ENCODE peak calls at places on chromosome 14, in nine cellular contexts. N is foreskin fibroblast, W is ovary, S is tibial artery, C is uterus, L is psoas muscle, K is fibroblast of the aortic adventitia, B is fibroblast of pulmonary artery, J is adrenal gland. V is an unnamed sample.

GRCh38 chr14:50594577-50595316 is 34.8 kb downstream of the ATL1 start:
- DNase-seq in N (no peak), W (no peak), S (no peak), C (no peak), L (no peak), K (no peak), B (no peak), J (no peak), V (no peak)

GRCh38 chr14:89399157-89399556 is 17.9 kb downstream of the FOXN3 start:
- DNase-seq in N (no peak), W (no peak), S (no peak), C (no peak), L (no peak), K (no peak), B (no peak), J (no peak), V (no peak)

GRCh38 chr14:99066378-99066777 is 205.6 kb downstream of the BCL11B start:
- DNase-seq in N (no peak), W (no peak), S (no peak), C (no peak), L (no peak), K (no peak), B (no peak), J (no peak), V (no peak)

GRCh38 chr14:53355581-53356112 is 202.5 kb upstream of the DDHD1 start:
- DNase-seq in N (no peak), W (peak), S (no peak), C (no peak), L (no peak), K (peak), B (peak), J (no peak), V (peak)

GRCh38 chr14:96125536-96125935 is 79.1 kb upstream of the BDKRB2 start:
- DNase-seq in N (no peak), W (no peak), S (no peak), C (no peak), L (no peak), K (peak), B (peak), J (peak), V (peak)

GRCh38 chr14:106879241-106879640 is 1352.9 kb downstream of the TMEM121 start:
- DNase-seq in N (no peak), W (peak), S (no peak), C (no peak), L (no peak), K (no peak), B (no peak), J (no peak), V (peak)

GRCh38 chr14:69046468-69046867 is 67.4 kb upstream of the ACTN1 start:
- DNase-seq in N (no peak), W (peak), S (peak), C (peak), L (no peak), K (peak), B (peak), J (peak), V (peak)

GRCh38 chr14:91207008-91207407 is 37.5 kb downstream of the GPR68 start:
- DNase-seq in N (no peak), W (no peak), S (no peak), C (no peak), L (no peak), K (no peak), B (no peak), J (no peak), V (no peak)

GRCh38 chr14:63345826-63346225 is 27.1 kb upstream of the GPHB5 start:
- DNase-seq in N (no peak), W (no peak), S (no peak), C (no peak), L (no peak), K (no peak), B (no peak), J (no peak), V (no peak)

GRCh38 chr14:21902561-21903199 is 229.1 kb upstream of the OR4E1 start:
- DNase-seq in N (no peak), W (no peak), S (no peak), C (no peak), L (no peak), K (no peak), B (no peak), J (no peak), V (peak)
- TF ChIP-seq CTCF in N (no peak), W (no peak), S (no peak), C (no peak), L (no peak), K (peak), B (peak), J (no peak), V (peak)

DNA sequence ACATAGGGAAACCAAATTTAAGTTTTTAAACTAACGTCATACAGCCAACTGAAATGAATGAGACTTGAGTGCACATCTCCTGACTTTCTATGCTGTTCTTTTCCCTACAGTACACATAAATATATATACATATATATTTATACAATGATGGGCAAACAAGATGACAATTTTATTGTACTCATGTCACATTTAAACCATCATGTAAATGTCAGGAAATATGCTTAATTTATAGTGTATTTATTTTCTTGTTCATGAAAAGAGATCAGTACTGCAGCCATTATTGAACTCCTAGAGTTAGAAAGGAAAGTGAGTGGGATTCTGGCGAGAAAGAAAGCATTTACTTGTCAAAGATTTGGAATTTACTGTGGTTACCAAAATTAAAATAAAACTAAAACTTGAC is 144.4 kb downstream of the RAD51B start:
- DNase-seq in N (no peak), W (no peak), S (no peak), C (no peak), L (no peak), K (no peak), B (no peak), J (no peak), V (no peak)
- H3K4me3 ChIP-seq in N (peak), W (peak), S (peak), C (no peak), L (no peak), K (no peak), B (no peak), J (no peak), V (peak)

DNA sequence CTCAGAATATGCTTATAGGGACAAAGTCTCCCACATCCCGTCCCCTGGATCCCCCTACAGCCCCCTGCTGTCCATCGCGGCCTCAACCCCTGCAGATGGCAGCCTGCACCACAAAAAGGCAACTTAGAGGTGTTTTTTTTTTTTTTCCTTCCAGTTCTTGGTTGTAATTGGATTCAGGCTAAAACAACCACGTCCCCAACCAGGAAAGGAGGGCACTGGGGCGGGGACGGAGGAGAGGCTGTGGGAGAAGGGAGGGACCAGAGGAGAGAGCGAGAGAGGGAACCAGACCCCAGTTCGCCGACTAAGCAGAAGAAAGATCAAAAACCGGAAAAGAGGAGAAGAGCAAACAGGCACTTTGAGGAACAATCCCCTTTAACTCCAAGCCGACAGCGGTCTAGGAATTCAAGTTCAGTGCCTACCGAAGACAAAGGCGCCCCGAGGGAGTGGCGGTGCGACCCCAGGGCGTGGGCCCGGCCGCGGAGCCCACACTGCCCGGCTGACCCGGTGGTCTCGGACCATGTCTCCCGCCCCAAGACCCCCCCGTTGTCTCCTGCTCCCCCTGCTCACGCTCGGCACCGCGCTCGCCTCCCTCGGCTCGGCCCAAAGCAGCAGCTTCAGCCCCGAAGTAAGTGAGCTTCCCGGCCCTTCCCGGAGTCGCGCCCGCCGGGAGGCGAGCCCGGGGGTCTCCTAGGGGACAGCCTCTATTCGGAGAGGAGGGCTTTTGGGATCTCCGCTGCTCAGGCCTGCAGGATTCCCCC is at the start of gene MMP14:
- DNase-seq in N (peak), W (peak), S (peak), C (peak), L (peak), K (peak), B (peak), J (peak), V (peak)
- TF ChIP-seq CTCF in N (peak), W (peak), S (peak), C (peak), L (no peak), K (peak), B (peak), J (no peak), V (peak)

GRCh38 chr14:101076451-101077220 is 173.1 kb upstream of the RTL1 start:
- DNase-seq in N (no peak), W (no peak), S (peak), C (peak), L (no peak), K (no peak), B (no peak), J (no peak), V (no peak)
- H3K4me3 ChIP-seq in N (no peak), W (no peak), S (no peak), C (no peak), L (no peak), K (no peak), B (no peak), J (no peak), V (no peak)

GRCh38 chr14:65286443-65286842 is 126.1 kb upstream of the FUT8 start:
- DNase-seq in N (no peak), W (no peak), S (no peak), C (no peak), L (no peak), K (no peak), B (peak), J (no peak), V (peak)
- TF ChIP-seq CTCF in N (peak), W (no peak), S (no peak), C (no peak), L (no peak), K (peak), B (peak), J (no peak), V (peak)

V was measured in fibroblast of mammary gland.